ENCODE peak calls at places on chromosomes 13 and 19, in eight cellular contexts. One of them, this sample, is unnamed.

GRCh38 chr19:43841990-43842389 is 14.9 kb downstream of the ZNF283 start:
- DNase-seq in stomach: no peak
- DNase-seq in ovary: no peak
- DNase-seq in K562: no peak
- DNase-seq in tibial nerve: no peak
- DNase-seq in GM12878: no peak
- DNase-seq in transverse colon: no peak
- DNase-seq in A549: peak
- DNase-seq in this sample: no peak

GRCh38 chr13:64347662-64348061 is 2882.5 kb downstream of the PCDH9 start:
- DNase-seq in A549: no peak
- DNase-seq in ovary: no peak
- DNase-seq in transverse colon: no peak
- DNase-seq in tibial nerve: no peak
- DNase-seq in stomach: no peak
- DNase-seq in K562: no peak
- DNase-seq in GM12878: no peak
- DNase-seq in this sample: no peak

GRCh38 chr13:72586519-72586918 is 140.9 kb downstream of the MZT1 start:
- DNase-seq in ovary: no peak
- DNase-seq in A549: no peak
- DNase-seq in tibial nerve: no peak
- DNase-seq in transverse colon: no peak
- DNase-seq in K562: no peak
- DNase-seq in stomach: no peak
- DNase-seq in GM12878: no peak
- DNase-seq in this sample: no peak

GRCh38 chr19:13029301-13029880 is 34.1 kb downstream of the NFIX start:
- DNase-seq in A549: no peak
- DNase-seq in tibial nerve: no peak
- DNase-seq in K562: no peak
- DNase-seq in ovary: no peak
- DNase-seq in transverse colon: no peak
- DNase-seq in GM12878: no peak
- DNase-seq in stomach: no peak
- DNase-seq in this sample: no peak

GRCh38 chr13:109782823-109783411 is 3.5 kb downstream of the IRS2 start:
- DNase-seq in stomach: no peak
- DNase-seq in ovary: peak
- DNase-seq in tibial nerve: no peak
- DNase-seq in A549: no peak
- DNase-seq in GM12878: no peak
- DNase-seq in transverse colon: no peak
- DNase-seq in K562: no peak
- DNase-seq in this sample: no peak

GRCh38 chr13:39765801-39766463 is 110.5 kb downstream of the COG6 start:
- DNase-seq in tibial nerve: no peak
- DNase-seq in transverse colon: peak
- DNase-seq in K562: no peak
- DNase-seq in stomach: peak
- DNase-seq in GM12878: no peak
- DNase-seq in ovary: peak
- DNase-seq in A549: peak
- DNase-seq in this sample: peak

GRCh38 chr19:52369463-52370340 is at the start of gene ZNF880:
- DNase-seq in tibial nerve: peak
- DNase-seq in stomach: peak
- DNase-seq in K562: peak
- DNase-seq in transverse colon: peak
- DNase-seq in GM12878: peak
- DNase-seq in A549: peak
- DNase-seq in ovary: peak
- DNase-seq in this sample: peak

GRCh38 chr13:113327391-113327765 is 30.3 kb downstream of the LAMP1 start:
- DNase-seq in transverse colon: no peak
- DNase-seq in GM12878: no peak
- DNase-seq in A549: no peak
- DNase-seq in ovary: no peak
- DNase-seq in tibial nerve: no peak
- DNase-seq in stomach: no peak
- DNase-seq in K562: no peak
- DNase-seq in this sample: no peak

GRCh38 chr13:30021611-30022010 is 171.2 kb upstream of the UBL3 start:
- DNase-seq in transverse colon: no peak
- DNase-seq in tibial nerve: no peak
- DNase-seq in A549: no peak
- DNase-seq in stomach: no peak
- DNase-seq in ovary: no peak
- DNase-seq in K562: no peak
- DNase-seq in GM12878: no peak
- DNase-seq in this sample: no peak

GRCh38 chr13:42762917-42763316 is 18.5 kb upstream of the FAM216B start:
- DNase-seq in GM12878: no peak
- DNase-seq in stomach: no peak
- DNase-seq in tibial nerve: no peak
- DNase-seq in K562: no peak
- DNase-seq in ovary: no peak
- DNase-seq in A549: no peak
- DNase-seq in transverse colon: no peak
- DNase-seq in this sample: no peak

GRCh38 chr13:112012004-112012704 is 54.8 kb upstream of the SOX1 start:
- DNase-seq in stomach: peak
- DNase-seq in K562: no peak
- DNase-seq in transverse colon: no peak
- DNase-seq in GM12878: no peak
- DNase-seq in tibial nerve: no peak
- DNase-seq in A549: no peak
- DNase-seq in ovary: no peak
- DNase-seq in this sample: peak

GRCh38 chr13:90919153-90919552 is 428.3 kb upstream of the MIR17HG start:
- DNase-seq in A549: no peak
- DNase-seq in ovary: no peak
- DNase-seq in stomach: no peak
- DNase-seq in K562: no peak
- DNase-seq in tibial nerve: no peak
- DNase-seq in transverse colon: no peak
- DNase-seq in GM12878: no peak
- DNase-seq in this sample: no peak

GRCh38 chr19:1847684-1848398 is 442 bp downstream of the REXO1 start:
- DNase-seq in K562: peak
- DNase-seq in transverse colon: peak
- DNase-seq in GM12878: no peak
- DNase-seq in stomach: no peak
- DNase-seq in tibial nerve: no peak
- DNase-seq in ovary: no peak
- DNase-seq in A549: no peak
- DNase-seq in this sample: peak

GRCh38 chr13:97258801-97259200 is 36.7 kb downstream of the MBNL2 start:
- DNase-seq in ovary: no peak
- DNase-seq in K562: no peak
- DNase-seq in GM12878: no peak
- DNase-seq in transverse colon: no peak
- DNase-seq in A549: no peak
- DNase-seq in stomach: no peak
- DNase-seq in tibial nerve: no peak
- DNase-seq in this sample: no peak

GRCh38 chr19:38975861-38976271 is 324 bp upstream of the FBXO17 start:
- DNase-seq in K562: no peak
- DNase-seq in ovary: no peak
- DNase-seq in A549: peak
- DNase-seq in tibial nerve: no peak
- DNase-seq in GM12878: no peak
- DNase-seq in stomach: no peak
- DNase-seq in transverse colon: no peak
- DNase-seq in this sample: no peak

GRCh38 chr13:98641075-98641474 is 64.2 kb upstream of the STK24 start:
- DNase-seq in ovary: no peak
- DNase-seq in stomach: no peak
- DNase-seq in K562: no peak
- DNase-seq in A549: no peak
- DNase-seq in GM12878: no peak
- DNase-seq in transverse colon: no peak
- DNase-seq in tibial nerve: no peak
- DNase-seq in this sample: peak

DNA sequence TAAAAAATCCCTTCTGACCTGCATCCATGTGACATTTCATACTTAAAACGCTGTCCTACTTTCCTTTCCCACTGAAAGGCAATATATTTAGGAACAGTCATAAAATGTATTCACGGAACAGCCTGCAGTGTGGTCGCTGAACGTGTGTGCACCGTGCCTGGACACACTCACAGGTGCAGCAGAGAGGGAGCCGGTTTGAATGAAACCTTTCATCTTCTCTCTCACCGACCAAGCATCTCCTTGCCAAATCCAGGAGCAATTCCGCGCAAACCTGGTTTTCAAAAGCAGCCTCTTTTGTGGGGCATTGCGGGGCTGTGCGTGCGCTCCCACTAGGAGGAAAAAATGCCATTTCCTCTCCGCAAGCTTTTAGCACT is 1.0 kb downstream of the DCLK1 start:
- DNase-seq in A549: no peak
- DNase-seq in tibial nerve: no peak
- DNase-seq in transverse colon: no peak
- DNase-seq in K562: no peak
- DNase-seq in stomach: no peak
- DNase-seq in ovary: no peak
- DNase-seq in GM12878: no peak
- DNase-seq in this sample: no peak
- TF ChIP-seq EP300 in A549: no peak
- TF ChIP-seq EP300 in tibial nerve: no peak
- TF ChIP-seq EP300 in transverse colon: no peak
- TF ChIP-seq EP300 in K562: no peak
- TF ChIP-seq EP300 in stomach: no peak
- TF ChIP-seq EP300 in ovary: no peak
- TF ChIP-seq EP300 in GM12878: no peak
- TF ChIP-seq EP300 in this sample: no peak

DNA sequence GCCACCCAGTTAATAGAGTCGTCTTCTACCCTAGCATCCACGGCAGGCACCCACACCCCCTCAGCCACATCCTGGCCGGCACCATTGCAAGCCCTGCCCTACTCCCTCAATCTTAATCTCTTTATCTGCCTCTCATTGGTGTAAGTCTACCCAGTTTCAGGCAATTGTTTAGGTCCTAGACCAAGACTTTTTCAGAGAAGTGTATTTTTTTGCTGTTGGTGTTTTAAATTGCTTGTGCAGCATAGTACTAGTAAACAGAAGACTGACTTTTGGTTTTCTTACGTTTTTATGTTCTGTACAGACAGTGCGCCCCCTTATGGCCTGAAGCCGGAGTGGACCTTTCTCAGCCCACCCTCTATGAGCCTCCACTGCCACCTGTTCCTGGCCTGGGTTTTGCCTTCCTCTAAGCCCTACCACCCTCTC is 2.3 kb upstream of the LCP1 start:
- DNase-seq in stomach: peak
- DNase-seq in transverse colon: peak
- DNase-seq in GM12878: no peak
- DNase-seq in K562: peak
- DNase-seq in tibial nerve: no peak
- DNase-seq in ovary: no peak
- DNase-seq in A549: peak
- DNase-seq in this sample: peak
- TF ChIP-seq EP300 in stomach: no peak
- TF ChIP-seq EP300 in transverse colon: no peak
- TF ChIP-seq EP300 in GM12878: no peak
- TF ChIP-seq EP300 in K562: no peak
- TF ChIP-seq EP300 in tibial nerve: no peak
- TF ChIP-seq EP300 in ovary: no peak
- TF ChIP-seq EP300 in A549: no peak
- TF ChIP-seq EP300 in this sample: no peak

GRCh38 chr13:75774176-75774575 is 138.0 kb downstream of the LMO7 start:
- DNase-seq in ovary: no peak
- DNase-seq in K562: no peak
- DNase-seq in stomach: no peak
- DNase-seq in transverse colon: no peak
- DNase-seq in tibial nerve: no peak
- DNase-seq in A549: no peak
- DNase-seq in GM12878: no peak
- DNase-seq in this sample: no peak

GRCh38 chr13:75776550-75776949 is 140.4 kb downstream of the LMO7 start:
- DNase-seq in A549: no peak
- DNase-seq in stomach: no peak
- DNase-seq in ovary: no peak
- DNase-seq in tibial nerve: no peak
- DNase-seq in K562: no peak
- DNase-seq in transverse colon: no peak
- DNase-seq in GM12878: no peak
- DNase-seq in this sample: no peak

GRCh38 chr13:75769141-75769905 is 133.2 kb downstream of the LMO7 start:
- DNase-seq in GM12878: no peak
- DNase-seq in stomach: no peak
- DNase-seq in transverse colon: no peak
- DNase-seq in tibial nerve: no peak
- DNase-seq in K562: no peak
- DNase-seq in A549: no peak
- DNase-seq in ovary: no peak
- DNase-seq in this sample: no peak

GRCh38 chr13:75770164-75771145 is 134.3 kb downstream of the LMO7 start:
- DNase-seq in A549: no peak
- DNase-seq in stomach: no peak
- DNase-seq in GM12878: no peak
- DNase-seq in ovary: no peak
- DNase-seq in K562: no peak
- DNase-seq in transverse colon: no peak
- DNase-seq in tibial nerve: no peak
- DNase-seq in this sample: no peak

DNA sequence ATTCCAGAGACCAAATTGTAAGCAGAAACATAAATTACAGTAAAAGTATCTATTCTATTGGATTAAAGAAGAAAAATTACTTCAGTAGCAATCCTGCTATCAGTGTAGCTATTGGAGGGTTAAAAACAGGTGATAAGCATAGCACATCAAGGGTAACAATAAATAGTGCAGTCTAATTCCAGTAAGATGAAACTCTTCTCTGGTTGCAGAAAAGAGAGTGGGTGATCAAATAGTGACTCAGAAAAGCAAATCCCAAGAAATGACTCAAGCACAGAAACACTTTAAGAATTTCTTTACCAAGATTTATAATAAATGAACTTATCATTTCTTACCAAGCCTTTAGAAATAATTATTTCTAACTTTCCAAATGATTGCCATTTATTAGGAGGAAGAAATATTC is 135.7 kb downstream of the LMO7 start:
- DNase-seq in A549: peak
- DNase-seq in transverse colon: no peak
- DNase-seq in GM12878: no peak
- DNase-seq in ovary: no peak
- DNase-seq in tibial nerve: no peak
- DNase-seq in stomach: no peak
- DNase-seq in K562: no peak
- DNase-seq in this sample: no peak
- TF ChIP-seq EP300 in A549: no peak
- TF ChIP-seq EP300 in transverse colon: no peak
- TF ChIP-seq EP300 in GM12878: no peak
- TF ChIP-seq EP300 in ovary: no peak
- TF ChIP-seq EP300 in tibial nerve: no peak
- TF ChIP-seq EP300 in stomach: no peak
- TF ChIP-seq EP300 in K562: no peak
- TF ChIP-seq EP300 in this sample: no peak

DNA sequence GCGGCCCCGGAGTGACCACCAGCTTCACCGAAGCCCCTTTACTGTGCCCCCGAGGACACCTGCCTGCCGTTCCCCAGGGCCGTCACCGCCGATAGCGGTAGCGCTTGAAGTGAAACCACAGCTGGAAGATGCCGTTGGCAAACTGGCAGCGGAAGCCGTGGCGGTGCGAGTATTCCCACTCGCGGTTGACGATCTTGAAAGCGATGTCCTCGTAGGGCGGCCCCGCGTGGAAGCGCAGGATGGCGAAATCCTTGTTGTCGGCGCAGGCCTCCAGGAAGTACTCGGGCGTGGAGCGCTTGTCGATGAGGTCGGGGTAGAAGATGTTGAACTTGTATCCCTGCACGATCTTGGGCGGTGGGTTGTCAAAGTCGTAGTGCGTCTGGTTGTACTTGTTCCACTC is 5.2 kb upstream of the TBXA2R start:
- DNase-seq in K562: no peak
- DNase-seq in tibial nerve: no peak
- DNase-seq in GM12878: no peak
- DNase-seq in A549: no peak
- DNase-seq in stomach: no peak
- DNase-seq in ovary: peak
- DNase-seq in transverse colon: no peak
- DNase-seq in this sample: no peak
- TF ChIP-seq EP300 in K562: no peak
- TF ChIP-seq EP300 in tibial nerve: no peak
- TF ChIP-seq EP300 in GM12878: no peak
- TF ChIP-seq EP300 in A549: no peak
- TF ChIP-seq EP300 in stomach: no peak
- TF ChIP-seq EP300 in ovary: no peak
- TF ChIP-seq EP300 in transverse colon: no peak
- TF ChIP-seq EP300 in this sample: no peak

This sample was measured in upper lobe of left lung.